ENCODE peak calls at places on chromosomes 3 and 15, in eight cellular contexts. O, P, Q, Z, U, M, N and C are unnamed samples.

GRCh38 chr3:161420746-161421145 is 49.4 kb upstream of the SPTSSB start:
- DNase-seq in N (no peak), M (no peak), Z (peak), U (no peak), Q (no peak), O (no peak), P (no peak), C (peak)

GRCh38 chr15:100111103-100112060 is 230.4 kb downstream of the ADAMTS17 start:
- DNase-seq in O (no peak), M (peak), N (no peak), P (no peak), Q (no peak), U (peak), Z (peak), C (peak)

GRCh38 chr3:49199244-49199899 is 28.0 kb downstream of the KLHDC8B start:
- DNase-seq in O (no peak), Q (no peak), P (peak), U (peak), M (peak), Z (no peak), N (no peak), C (peak)

GRCh38 chr3:110027446-110027845 is 690.1 kb upstream of the DPPA4 start:
- DNase-seq in Z (no peak), P (no peak), Q (no peak), M (peak), O (no peak), U (no peak), N (no peak), C (no peak)

GRCh38 chr3:195768831-195769303 is 42.9 kb downstream of the MUC4 start:
- DNase-seq in N (no peak), U (no peak), M (peak), O (no peak), Q (no peak), Z (no peak), P (no peak), C (no peak)

GRCh38 chr3:150603888-150604319 is 783 bp downstream of the SELENOT start:
- DNase-seq in Q (no peak), Z (peak), P (no peak), N (no peak), U (no peak), M (no peak), O (no peak), C (no peak)

GRCh38 chr3:154718716-154719115 is 288.7 kb upstream of the GPR149 start:
- DNase-seq in O (no peak), Z (no peak), P (no peak), U (no peak), M (no peak), Q (no peak), N (no peak), C (no peak)

GRCh38 chr3:147383617-147384016 is 22.7 kb downstream of the ZIC4 start:
- DNase-seq in N (no peak), M (no peak), Q (no peak), P (no peak), Z (no peak), O (no peak), U (no peak), C (no peak)

GRCh38 chr3:106399208-106399607 is 530.4 kb upstream of the CBLB start:
- DNase-seq in N (no peak), Z (no peak), M (no peak), U (no peak), P (no peak), Q (no peak), O (no peak), C (no peak)

GRCh38 chr3:47877288-47877687 is 74.3 kb downstream of the DHX30 start:
- DNase-seq in Q (no peak), Z (no peak), O (no peak), U (no peak), P (no peak), N (no peak), M (peak), C (no peak)

GRCh38 chr3:155233213-155233612 is 60.3 kb downstream of the STRIT1 start:
- DNase-seq in Z (no peak), M (peak), U (no peak), Q (no peak), N (no peak), O (no peak), P (peak), C (no peak)

GRCh38 chr3:114863848-114864247 is 283.2 kb downstream of the ZBTB20 start:
- DNase-seq in M (no peak), P (no peak), N (no peak), Z (peak), O (no peak), Q (no peak), U (no peak), C (no peak)

GRCh38 chr3:120119846-120120510 is 25.7 kb upstream of the GSK3B start:
- DNase-seq in M (no peak), Q (no peak), N (no peak), O (no peak), U (no peak), P (no peak), Z (no peak), C (no peak)

GRCh38 chr3:105679951-105680350 is 188.9 kb downstream of the CBLB start:
- DNase-seq in O (no peak), Z (no peak), Q (no peak), N (no peak), M (no peak), P (no peak), U (no peak), C (no peak)